ENCODE peak calls at places on chromosomes 5 and 9, in four cellular contexts. One of them, this sample, is unnamed.
A peak's percentile ranks its signal among the peaks of the same experiment; 100 is the strongest.

GRCh38 chr9:77939149-77939668 is 92.4 kb downstream of the GNAQ start:
- DNase-seq in H1: no peak
- DNase-seq in K562: no peak
- DNase-seq in GM12878: no peak
- DNase-seq in this sample: peak; percentile 60

GRCh38 chr9:126049088-126049487 is 277.5 kb upstream of the MVB12B start:
- DNase-seq in GM12878: no peak
- DNase-seq in H1: no peak
- DNase-seq in K562: no peak
- DNase-seq in this sample: no peak

GRCh38 chr9:91882628-91883027 is 67.4 kb downstream of the ROR2 start:
- DNase-seq in H1: no peak
- DNase-seq in GM12878: no peak
- DNase-seq in K562: no peak
- DNase-seq in this sample: no peak

GRCh38 chr5:1897386-1897785 is 14.7 kb upstream of the IRX4 start:
- DNase-seq in H1: no peak
- DNase-seq in GM12878: no peak
- DNase-seq in K562: no peak
- DNase-seq in this sample: no peak

GRCh38 chr5:16628376-16628775 is 11.6 kb upstream of the RETREG1 start:
- DNase-seq in GM12878: no peak
- DNase-seq in K562: no peak
- DNase-seq in H1: no peak
- DNase-seq in this sample: no peak

GRCh38 chr5:170745481-170746061 is 38.0 kb upstream of the GABRP start:
- DNase-seq in GM12878: no peak
- DNase-seq in H1: peak; percentile 80
- DNase-seq in K562: no peak
- DNase-seq in this sample: peak; percentile 12

GRCh38 chr9:106843361-106843760 is 19.6 kb upstream of the ZNF462 start:
- DNase-seq in K562: no peak
- DNase-seq in H1: no peak
- DNase-seq in GM12878: no peak
- DNase-seq in this sample: no peak

GRCh38 chr9:17453751-17454150 is 125.1 kb upstream of the SH3GL2 start:
- DNase-seq in GM12878: no peak
- DNase-seq in K562: no peak
- DNase-seq in H1: no peak
- DNase-seq in this sample: no peak

GRCh38 chr9:101462558-101462957 is 27.0 kb upstream of the ALDOB start:
- DNase-seq in K562: peak; percentile 45
- DNase-seq in GM12878: no peak
- DNase-seq in H1: peak; percentile 23
- DNase-seq in this sample: peak; percentile 89

GRCh38 chr5:36657563-36657995 is 51.2 kb downstream of the SLC1A3 start:
- DNase-seq in GM12878: no peak
- DNase-seq in K562: no peak
- DNase-seq in H1: no peak
- DNase-seq in this sample: peak; percentile 99

GRCh38 chr5:149605998-149606721 is 24.9 kb downstream of the ARHGEF37 start:
- DNase-seq in K562: peak; percentile 85
- DNase-seq in GM12878: peak; percentile 81
- DNase-seq in H1: no peak
- DNase-seq in this sample: peak; percentile 82

GRCh38 chr9:16413509-16414016 is 456.9 kb downstream of the BNC2 start:
- DNase-seq in K562: no peak
- DNase-seq in H1: no peak
- DNase-seq in GM12878: no peak
- DNase-seq in this sample: peak; percentile 98

GRCh38 chr9:134534661-134535080 is 106.9 kb upstream of the COL5A1 start:
- DNase-seq in K562: no peak
- DNase-seq in GM12878: no peak
- DNase-seq in H1: no peak
- DNase-seq in this sample: peak; percentile 88

GRCh38 chr5:2021484-2022176 is 138.9 kb upstream of the IRX4 start:
- DNase-seq in H1: no peak
- DNase-seq in GM12878: no peak
- DNase-seq in K562: no peak
- DNase-seq in this sample: no peak

GRCh38 chr5:173310861-173311515 is 17.2 kb downstream of the STC2 start:
- DNase-seq in H1: no peak
- DNase-seq in K562: no peak
- DNase-seq in GM12878: no peak
- DNase-seq in this sample: peak; percentile 29

GRCh38 chr9:82147798-82148440 is 159.3 kb downstream of the SPATA31D1 start:
- DNase-seq in GM12878: no peak
- DNase-seq in H1: no peak
- DNase-seq in K562: no peak
- DNase-seq in this sample: no peak

GRCh38 chr5:149831492-149831891 is 101.4 kb downstream of the PPARGC1B start:
- DNase-seq in H1: no peak
- DNase-seq in K562: no peak
- DNase-seq in GM12878: peak; percentile 69
- DNase-seq in this sample: peak; percentile 37

GRCh38 chr5:104139840-104140239 is 577.3 kb upstream of the NUDT12 start:
- DNase-seq in GM12878: no peak
- DNase-seq in H1: no peak
- DNase-seq in K562: no peak
- DNase-seq in this sample: no peak

GRCh38 chr9:91485006-91485405 is 61.4 kb upstream of the NFIL3 start:
- DNase-seq in GM12878: no peak
- DNase-seq in K562: no peak
- DNase-seq in H1: no peak
- DNase-seq in this sample: no peak

GRCh38 chr9:137470785-137471184 is 11.7 kb upstream of the NSMF start:
- DNase-seq in GM12878: no peak
- DNase-seq in H1: no peak
- DNase-seq in K562: no peak
- DNase-seq in this sample: no peak

GRCh38 chr9:21696411-21696865 is 106.0 kb upstream of the MTAP start:
- DNase-seq in H1: peak; percentile 59
- DNase-seq in K562: no peak
- DNase-seq in GM12878: no peak
- DNase-seq in this sample: no peak

GRCh38 chr9:118170032-118170955 is 466.1 kb downstream of the TLR4 start:
- DNase-seq in GM12878: no peak
- DNase-seq in H1: peak; percentile 60
- DNase-seq in K562: peak; percentile 5
- DNase-seq in this sample: no peak

GRCh38 chr9:12778389-12778788 is 3.6 kb downstream of the LURAP1L start:
- DNase-seq in H1: no peak
- DNase-seq in K562: no peak
- DNase-seq in GM12878: no peak
- DNase-seq in this sample: no peak

GRCh38 chr5:9533096-9533495 is 12.8 kb downstream of the SEMA5A start:
- DNase-seq in GM12878: no peak
- DNase-seq in K562: no peak
- DNase-seq in H1: no peak
- DNase-seq in this sample: peak; percentile 35

GRCh38 chr5:158384535-158385421 is 525.8 kb upstream of the CLINT1 start:
- DNase-seq in H1: no peak
- DNase-seq in K562: no peak
- DNase-seq in GM12878: no peak
- DNase-seq in this sample: peak; percentile 97

GRCh38 chr5:180174587-180174972 is 34.4 kb downstream of the RASGEF1C start:
- DNase-seq in K562: no peak
- DNase-seq in H1: no peak
- DNase-seq in GM12878: no peak
- DNase-seq in this sample: no peak

GRCh38 chr5:147101654-147102053 is 133.2 kb upstream of the STK32A start:
- DNase-seq in GM12878: no peak
- DNase-seq in K562: no peak
- DNase-seq in H1: no peak
- DNase-seq in this sample: no peak

GRCh38 chr5:56367752-56368151 is 134.6 kb upstream of the ANKRD55 start:
- DNase-seq in H1: no peak
- DNase-seq in GM12878: no peak
- DNase-seq in K562: no peak
- DNase-seq in this sample: no peak

GRCh38 chr5:170760126-170760525 is 23.4 kb upstream of the GABRP start:
- DNase-seq in K562: no peak
- DNase-seq in H1: no peak
- DNase-seq in GM12878: no peak
- DNase-seq in this sample: no peak

DNA sequence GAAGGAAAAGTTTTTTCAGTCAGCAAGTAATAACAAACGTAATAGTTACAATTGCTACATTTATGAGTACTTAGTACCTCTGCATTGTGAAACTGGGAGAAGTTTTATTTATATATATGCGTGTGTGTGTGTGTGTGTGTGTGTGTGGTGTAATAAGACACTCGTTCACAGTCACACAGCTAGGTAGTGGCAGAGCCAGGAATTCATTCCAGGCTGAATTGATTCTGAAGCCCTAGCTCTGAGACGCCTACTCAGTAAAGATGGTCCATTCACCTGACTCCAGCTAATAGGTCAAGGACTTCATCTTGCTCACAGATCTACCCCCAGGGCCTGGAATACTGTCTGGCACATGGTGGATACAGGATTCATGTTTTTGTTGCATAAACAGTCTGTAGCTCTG is 13.6 kb upstream of the CAST start:
- DNase-seq in H1: no peak
- DNase-seq in GM12878: no peak
- DNase-seq in K562: no peak
- DNase-seq in this sample: peak; percentile 69
- TF ChIP-seq CHD1 in H1: no peak
- TF ChIP-seq CHD1 in GM12878: no peak
- TF ChIP-seq CHD1 in K562: no peak
- TF ChIP-seq CHD1 in this sample: no peak

DNA sequence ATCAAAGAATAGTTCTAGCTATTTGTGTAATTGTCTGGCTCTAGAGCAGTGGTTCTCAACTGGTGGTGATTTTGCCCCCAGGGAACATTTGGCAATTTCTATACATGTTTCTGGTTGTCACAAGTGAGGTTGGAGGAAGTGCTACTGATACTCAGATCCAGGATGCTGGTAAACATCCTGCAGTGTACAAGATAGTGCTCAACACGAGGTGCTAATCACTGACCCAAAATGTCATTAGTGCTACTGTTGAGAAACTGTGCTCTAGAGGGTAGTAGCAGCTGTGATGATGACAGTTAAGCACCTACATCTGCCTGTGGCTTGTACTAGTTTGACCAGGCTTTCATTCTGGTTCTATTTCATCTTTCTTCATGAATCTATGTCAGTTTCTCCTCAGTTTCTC is 22.1 kb downstream of the LRRC19 start:
- DNase-seq in GM12878: no peak
- DNase-seq in H1: no peak
- DNase-seq in K562: no peak
- DNase-seq in this sample: no peak
- TF ChIP-seq CHD1 in GM12878: no peak
- TF ChIP-seq CHD1 in H1: no peak
- TF ChIP-seq CHD1 in K562: no peak
- TF ChIP-seq CHD1 in this sample: no peak

GRCh38 chr9:35797311-35798109 is 6.1 kb downstream of the NPR2 start:
- DNase-seq in K562: no peak
- DNase-seq in H1: no peak
- DNase-seq in GM12878: no peak
- DNase-seq in this sample: peak; percentile 18

GRCh38 chr9:35800530-35800929 is 9.1 kb downstream of the NPR2 start:
- DNase-seq in K562: no peak
- DNase-seq in H1: no peak
- DNase-seq in GM12878: no peak
- DNase-seq in this sample: no peak

GRCh38 chr9:35795701-35796100 is 4.3 kb downstream of the NPR2 start:
- DNase-seq in GM12878: no peak
- DNase-seq in H1: no peak
- DNase-seq in K562: no peak
- DNase-seq in this sample: peak; percentile 22

GRCh38 chr9:35801328-35802128 is 10.1 kb downstream of the NPR2 start:
- DNase-seq in GM12878: no peak
- DNase-seq in K562: peak; percentile 56
- DNase-seq in H1: no peak
- DNase-seq in this sample: no peak

GRCh38 chr9:35798658-35799366 is 7.4 kb downstream of the NPR2 start:
- DNase-seq in K562: peak; percentile 47
- DNase-seq in GM12878: no peak
- DNase-seq in H1: no peak
- DNase-seq in this sample: peak; percentile 76
- TF ChIP-seq CHD1 in K562: no peak
- TF ChIP-seq CHD1 in GM12878: no peak
- TF ChIP-seq CHD1 in H1: no peak
- TF ChIP-seq CHD1 in this sample: no peak

GRCh38 chr9:1373445-1373844 is 323.3 kb downstream of the DMRT2 start:
- DNase-seq in H1: no peak
- DNase-seq in GM12878: no peak
- DNase-seq in K562: no peak
- DNase-seq in this sample: no peak
- TF ChIP-seq CHD1 in H1: no peak
- TF ChIP-seq CHD1 in GM12878: no peak
- TF ChIP-seq CHD1 in K562: no peak
- TF ChIP-seq CHD1 in this sample: no peak